ENCODE peak calls at places on chromosomes 7 and 10, in four cellular contexts. E, I, D and J are unnamed samples.

GRCh38 chr10:71608863-71609768 is 110.5 kb downstream of the C10orf105 start:
- DNase-seq in I (no peak), D (no peak), E (peak; percentile 85), J (no peak)

GRCh38 chr7:21944616-21945373 is 904 bp downstream of the CDCA7L start:
- DNase-seq in I (no peak), E (peak; percentile 44), D (no peak), J (no peak)

GRCh38 chr7:55111007-55111406 is 92.2 kb downstream of the EGFR start:
- DNase-seq in I (peak; percentile 64), E (peak; percentile 81), D (peak; percentile 49), J (no peak)

GRCh38 chr10:122541541-122542002 is 19.0 kb upstream of the DMBT1 start:
- DNase-seq in E (no peak), D (no peak), I (no peak), J (no peak)

GRCh38 chr10:3538291-3538849 is 246.6 kb downstream of the KLF6 start:
- DNase-seq in I (no peak), E (no peak), D (no peak), J (no peak)

GRCh38 chr7:130240240-130240639 is 26.4 kb upstream of the CPA2 start:
- DNase-seq in E (no peak), D (no peak), I (no peak), J (no peak)

GRCh38 chr10:1274098-1274745 is 218.0 kb downstream of the WDR37 start:
- DNase-seq in D (no peak), E (no peak), I (no peak), J (no peak)

GRCh38 chr7:27106181-27106905 is 3.9 kb upstream of the HOXA2 start:
- DNase-seq in I (no peak), E (peak; percentile 27), D (no peak), J (no peak)

GRCh38 chr7:157177333-157177993 is 38.7 kb downstream of the UBE3C start:
- DNase-seq in I (no peak), D (no peak), E (no peak), J (no peak)

GRCh38 chr7:133364959-133365680 is 112.2 kb downstream of the EXOC4 start:
- DNase-seq in I (no peak), D (no peak), E (peak; percentile 54), J (no peak)

GRCh38 chr7:27191081-27191715 is 6.2 kb upstream of the HOXA11 start:
- DNase-seq in D (no peak), I (no peak), E (no peak), J (no peak)

GRCh38 chr10:4812952-4813351 is 13.1 kb upstream of the AKR1E2 start:
- DNase-seq in D (peak; percentile 82), I (peak; percentile 36), E (peak; percentile 45), J (no peak)

GRCh38 chr7:5397657-5398237 is 25.9 kb downstream of the TNRC18 start:
- DNase-seq in I (no peak), D (no peak), E (no peak), J (no peak)